ENCODE peak calls at places on chromosomes 12 and 14, in four cellular contexts. One of them, this sample, is unnamed.

GRCh38 chr14:89534896-89535615 is 118.0 kb upstream of the FOXN3 start:
- DNase-seq in ACHN: no peak
- DNase-seq in EL: peak; percentile 45
- DNase-seq in OCI-LY7: no peak
- DNase-seq in this sample: no peak

GRCh38 chr14:89675590-89675989 is 258.6 kb upstream of the FOXN3 start:
- DNase-seq in ACHN: no peak
- DNase-seq in EL: no peak
- DNase-seq in OCI-LY7: no peak
- DNase-seq in this sample: no peak

GRCh38 chr12:47591795-47592194 is 114.0 kb downstream of the RPAP3 start:
- DNase-seq in ACHN: no peak
- DNase-seq in EL: no peak
- DNase-seq in OCI-LY7: no peak
- DNase-seq in this sample: no peak

GRCh38 chr12:32533971-32534590 is 134.7 kb downstream of the FGD4 start:
- DNase-seq in ACHN: peak; percentile 83
- DNase-seq in EL: peak; percentile 93
- DNase-seq in OCI-LY7: peak; percentile 85
- DNase-seq in this sample: no peak

GRCh38 chr12:74111688-74112360 is 425.8 kb upstream of the ATXN7L3B start:
- DNase-seq in ACHN: peak; percentile 50
- DNase-seq in EL: no peak
- DNase-seq in OCI-LY7: peak; percentile 11
- DNase-seq in this sample: peak; percentile 61

GRCh38 chr12:121467638-121468403 is 67.9 kb downstream of the RNF34 start:
- DNase-seq in ACHN: peak; percentile 47
- DNase-seq in EL: peak; percentile 21
- DNase-seq in OCI-LY7: no peak
- DNase-seq in this sample: no peak

GRCh38 chr12:115507951-115508722 is 769.4 kb downstream of the MED13L start:
- DNase-seq in ACHN: no peak
- DNase-seq in EL: no peak
- DNase-seq in OCI-LY7: no peak
- DNase-seq in this sample: peak; percentile 66

GRCh38 chr14:66503532-66503931 is 4.4 kb upstream of the GPHN start:
- DNase-seq in ACHN: peak; percentile 16
- DNase-seq in EL: no peak
- DNase-seq in OCI-LY7: no peak
- DNase-seq in this sample: no peak

GRCh38 chr12:28189774-28190320 is 409 bp upstream of the CCDC91 start:
- DNase-seq in ACHN: no peak
- DNase-seq in EL: no peak
- DNase-seq in OCI-LY7: no peak
- DNase-seq in this sample: no peak

GRCh38 chr12:68374315-68374982 is 42.3 kb upstream of the MDM1 start:
- DNase-seq in ACHN: no peak
- DNase-seq in EL: no peak
- DNase-seq in OCI-LY7: no peak
- DNase-seq in this sample: no peak

GRCh38 chr12:96239711-96240234 is 45.6 kb downstream of the ELK3 start:
- DNase-seq in ACHN: no peak
- DNase-seq in EL: no peak
- DNase-seq in OCI-LY7: no peak
- DNase-seq in this sample: peak; percentile 48

GRCh38 chr12:47882796-47883546 is 21.8 kb downstream of the VDR start:
- DNase-seq in ACHN: no peak
- DNase-seq in EL: peak; percentile 18
- DNase-seq in OCI-LY7: peak; percentile 91
- DNase-seq in this sample: peak; percentile 10

GRCh38 chr12:58413794-58414193 is 472.4 kb downstream of the ATP23 start:
- DNase-seq in ACHN: no peak
- DNase-seq in EL: peak; percentile 51
- DNase-seq in OCI-LY7: no peak
- DNase-seq in this sample: no peak

GRCh38 chr14:69855180-69855817 is 23.9 kb upstream of the SMOC1 start:
- DNase-seq in ACHN: no peak
- DNase-seq in EL: no peak
- DNase-seq in OCI-LY7: no peak
- DNase-seq in this sample: no peak

GRCh38 chr12:97643961-97644360 is 181.4 kb downstream of the RMST start:
- DNase-seq in ACHN: peak; percentile 38
- DNase-seq in EL: no peak
- DNase-seq in OCI-LY7: no peak
- DNase-seq in this sample: no peak

GRCh38 chr12:113766880-113767878 is 198.9 kb downstream of the RBM19 start:
- DNase-seq in ACHN: peak; percentile 92
- DNase-seq in EL: peak; percentile 90
- DNase-seq in OCI-LY7: no peak
- DNase-seq in this sample: no peak

GRCh38 chr12:123532808-123533649 is 490 bp downstream of the RILPL1 start:
- DNase-seq in ACHN: peak; percentile 59
- DNase-seq in EL: peak; percentile 53
- DNase-seq in OCI-LY7: peak; percentile 19
- DNase-seq in this sample: peak; percentile 40

GRCh38 chr12:93614917-93615596 is 42.6 kb downstream of the SOCS2 start:
- DNase-seq in ACHN: no peak
- DNase-seq in EL: peak; percentile 29
- DNase-seq in OCI-LY7: no peak
- DNase-seq in this sample: no peak

GRCh38 chr12:77299001-77299400 is 233.6 kb upstream of the E2F7 start:
- DNase-seq in ACHN: no peak
- DNase-seq in EL: no peak
- DNase-seq in OCI-LY7: no peak
- DNase-seq in this sample: no peak

This sample was measured in dorsolateral prefrontal cortex.